ENCODE peak calls at places on chromosomes 6 and 20, in ten cellular contexts. One of them, this sample, is unnamed.

GRCh38 chr6:90103056-90103793 is 193.4 kb downstream of the BACH2 start:
- DNase-seq in right atrium auricular region: no peak
- DNase-seq in mesendoderm: no peak
- DNase-seq in MM.1S: peak
- DNase-seq in lower lobe of right lung: no peak
- DNase-seq in endodermal cell: no peak
- DNase-seq in sigmoid colon: no peak
- DNase-seq in CD8-positive, alpha-beta T cell: peak
- DNase-seq in fibroblast of lung: peak
- DNase-seq in HepG2: peak
- DNase-seq in this sample: no peak

GRCh38 chr6:45253457-45253856 is 74.7 kb upstream of the RUNX2 start:
- DNase-seq in fibroblast of lung: no peak
- DNase-seq in endodermal cell: no peak
- DNase-seq in HepG2: no peak
- DNase-seq in right atrium auricular region: no peak
- DNase-seq in mesendoderm: no peak
- DNase-seq in CD8-positive, alpha-beta T cell: no peak
- DNase-seq in sigmoid colon: no peak
- DNase-seq in MM.1S: no peak
- DNase-seq in lower lobe of right lung: no peak
- DNase-seq in this sample: no peak

GRCh38 chr20:20365593-20365992 is 2.3 kb upstream of the INSM1 start:
- DNase-seq in fibroblast of lung: no peak
- DNase-seq in endodermal cell: no peak
- DNase-seq in HepG2: no peak
- DNase-seq in right atrium auricular region: no peak
- DNase-seq in sigmoid colon: no peak
- DNase-seq in mesendoderm: no peak
- DNase-seq in MM.1S: no peak
- DNase-seq in lower lobe of right lung: no peak
- DNase-seq in CD8-positive, alpha-beta T cell: no peak
- DNase-seq in this sample: no peak

GRCh38 chr6:5937516-5937915 is 69.2 kb downstream of the NRN1 start:
- DNase-seq in right atrium auricular region: no peak
- DNase-seq in sigmoid colon: no peak
- DNase-seq in mesendoderm: no peak
- DNase-seq in lower lobe of right lung: no peak
- DNase-seq in endodermal cell: no peak
- DNase-seq in CD8-positive, alpha-beta T cell: no peak
- DNase-seq in fibroblast of lung: no peak
- DNase-seq in HepG2: no peak
- DNase-seq in MM.1S: no peak
- DNase-seq in this sample: no peak

GRCh38 chr6:28945360-28945759 is 21.6 kb upstream of the TRIM27 start:
- DNase-seq in fibroblast of lung: no peak
- DNase-seq in CD8-positive, alpha-beta T cell: no peak
- DNase-seq in endodermal cell: no peak
- DNase-seq in right atrium auricular region: no peak
- DNase-seq in sigmoid colon: no peak
- DNase-seq in lower lobe of right lung: no peak
- DNase-seq in mesendoderm: no peak
- DNase-seq in HepG2: no peak
- DNase-seq in MM.1S: no peak
- DNase-seq in this sample: no peak

GRCh38 chr6:40722553-40723258 is 135.5 kb upstream of the LRFN2 start:
- DNase-seq in HepG2: peak
- DNase-seq in CD8-positive, alpha-beta T cell: no peak
- DNase-seq in mesendoderm: no peak
- DNase-seq in endodermal cell: no peak
- DNase-seq in sigmoid colon: no peak
- DNase-seq in fibroblast of lung: no peak
- DNase-seq in lower lobe of right lung: no peak
- DNase-seq in right atrium auricular region: no peak
- DNase-seq in MM.1S: no peak
- DNase-seq in this sample: no peak

GRCh38 chr20:18989736-18990474 is 176.3 kb downstream of the SCP2D1 start:
- DNase-seq in right atrium auricular region: no peak
- DNase-seq in MM.1S: no peak
- DNase-seq in CD8-positive, alpha-beta T cell: no peak
- DNase-seq in mesendoderm: no peak
- DNase-seq in sigmoid colon: peak
- DNase-seq in lower lobe of right lung: no peak
- DNase-seq in fibroblast of lung: no peak
- DNase-seq in endodermal cell: no peak
- DNase-seq in HepG2: no peak
- DNase-seq in this sample: no peak

GRCh38 chr20:15616626-15617025 is 956.6 kb downstream of the KIF16B start:
- DNase-seq in CD8-positive, alpha-beta T cell: no peak
- DNase-seq in lower lobe of right lung: no peak
- DNase-seq in sigmoid colon: no peak
- DNase-seq in fibroblast of lung: no peak
- DNase-seq in HepG2: no peak
- DNase-seq in right atrium auricular region: no peak
- DNase-seq in endodermal cell: no peak
- DNase-seq in MM.1S: no peak
- DNase-seq in mesendoderm: no peak
- DNase-seq in this sample: no peak

GRCh38 chr6:84016029-84016428 is 17.5 kb upstream of the MRAP2 start:
- DNase-seq in CD8-positive, alpha-beta T cell: no peak
- DNase-seq in lower lobe of right lung: no peak
- DNase-seq in sigmoid colon: no peak
- DNase-seq in endodermal cell: no peak
- DNase-seq in mesendoderm: no peak
- DNase-seq in right atrium auricular region: no peak
- DNase-seq in fibroblast of lung: no peak
- DNase-seq in HepG2: no peak
- DNase-seq in MM.1S: no peak
- DNase-seq in this sample: no peak

GRCh38 chr6:136751478-136751956 is 40.8 kb downstream of the MAP3K5 start:
- DNase-seq in HepG2: no peak
- DNase-seq in lower lobe of right lung: no peak
- DNase-seq in fibroblast of lung: peak
- DNase-seq in right atrium auricular region: no peak
- DNase-seq in sigmoid colon: no peak
- DNase-seq in mesendoderm: no peak
- DNase-seq in CD8-positive, alpha-beta T cell: peak
- DNase-seq in endodermal cell: peak
- DNase-seq in MM.1S: peak
- DNase-seq in this sample: no peak

GRCh38 chr6:33724281-33725023 is 13.0 kb upstream of the UQCC2 start:
- DNase-seq in right atrium auricular region: no peak
- DNase-seq in HepG2: no peak
- DNase-seq in lower lobe of right lung: peak
- DNase-seq in CD8-positive, alpha-beta T cell: no peak
- DNase-seq in fibroblast of lung: no peak
- DNase-seq in MM.1S: no peak
- DNase-seq in endodermal cell: no peak
- DNase-seq in sigmoid colon: no peak
- DNase-seq in mesendoderm: no peak
- DNase-seq in this sample: no peak

DNA sequence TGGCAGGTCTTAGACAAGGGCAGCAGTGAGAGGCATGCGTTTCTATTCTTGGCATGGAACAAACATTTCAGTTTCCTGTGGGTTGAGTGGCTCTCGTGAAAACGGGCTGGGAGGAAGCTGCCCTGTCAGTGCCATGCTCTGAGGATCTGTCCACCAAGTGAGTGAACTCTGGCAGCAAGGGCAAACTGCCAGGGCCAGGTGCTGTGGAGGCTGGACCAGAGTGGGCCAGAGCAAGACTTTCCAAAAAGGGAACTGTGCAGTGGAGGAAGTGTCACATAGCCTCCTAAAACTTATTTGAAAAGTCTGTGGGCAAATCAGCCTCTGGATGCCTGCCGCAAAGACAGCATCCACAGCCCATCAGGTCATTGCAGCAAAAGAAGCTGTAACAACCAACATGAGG is 44.2 kb upstream of the TAB2 start:
- DNase-seq in CD8-positive, alpha-beta T cell: no peak
- DNase-seq in lower lobe of right lung: peak
- DNase-seq in MM.1S: peak
- DNase-seq in right atrium auricular region: no peak
- DNase-seq in HepG2: no peak
- DNase-seq in mesendoderm: no peak
- DNase-seq in fibroblast of lung: no peak
- DNase-seq in sigmoid colon: peak
- DNase-seq in endodermal cell: no peak
- DNase-seq in this sample: no peak
- H3K27ac ChIP-seq in CD8-positive, alpha-beta T cell: no peak
- H3K27ac ChIP-seq in lower lobe of right lung: no peak
- H3K27ac ChIP-seq in MM.1S: no peak
- H3K27ac ChIP-seq in right atrium auricular region: no peak
- H3K27ac ChIP-seq in HepG2: no peak
- H3K27ac ChIP-seq in mesendoderm: no peak
- H3K27ac ChIP-seq in fibroblast of lung: no peak
- H3K27ac ChIP-seq in sigmoid colon: no peak
- H3K27ac ChIP-seq in endodermal cell: no peak
- H3K27ac ChIP-seq in this sample: no peak

GRCh38 chr6:157748839-157749571 is 74.0 kb upstream of the SNX9 start:
- DNase-seq in mesendoderm: no peak
- DNase-seq in right atrium auricular region: no peak
- DNase-seq in MM.1S: no peak
- DNase-seq in CD8-positive, alpha-beta T cell: no peak
- DNase-seq in lower lobe of right lung: no peak
- DNase-seq in fibroblast of lung: no peak
- DNase-seq in sigmoid colon: no peak
- DNase-seq in HepG2: no peak
- DNase-seq in endodermal cell: peak
- DNase-seq in this sample: no peak
- H3K27ac ChIP-seq in mesendoderm: no peak
- H3K27ac ChIP-seq in right atrium auricular region: no peak
- H3K27ac ChIP-seq in MM.1S: no peak
- H3K27ac ChIP-seq in CD8-positive, alpha-beta T cell: no peak
- H3K27ac ChIP-seq in lower lobe of right lung: no peak
- H3K27ac ChIP-seq in fibroblast of lung: no peak
- H3K27ac ChIP-seq in sigmoid colon: no peak
- H3K27ac ChIP-seq in HepG2: no peak
- H3K27ac ChIP-seq in endodermal cell: no peak
- H3K27ac ChIP-seq in this sample: no peak

GRCh38 chr6:149898966-149899365 is 1.1 kb upstream of the RAET1E start:
- DNase-seq in fibroblast of lung: no peak
- DNase-seq in endodermal cell: peak
- DNase-seq in CD8-positive, alpha-beta T cell: no peak
- DNase-seq in right atrium auricular region: peak
- DNase-seq in mesendoderm: no peak
- DNase-seq in lower lobe of right lung: no peak
- DNase-seq in sigmoid colon: no peak
- DNase-seq in HepG2: no peak
- DNase-seq in MM.1S: no peak
- DNase-seq in this sample: no peak

GRCh38 chr6:149900620-149901443 is 2.9 kb upstream of the RAET1E start:
- DNase-seq in mesendoderm: no peak
- DNase-seq in CD8-positive, alpha-beta T cell: no peak
- DNase-seq in lower lobe of right lung: no peak
- DNase-seq in HepG2: no peak
- DNase-seq in sigmoid colon: no peak
- DNase-seq in right atrium auricular region: peak
- DNase-seq in MM.1S: no peak
- DNase-seq in endodermal cell: peak
- DNase-seq in fibroblast of lung: no peak
- DNase-seq in this sample: no peak

GRCh38 chr6:149897855-149898744 is at the start of gene RAET1E:
- DNase-seq in fibroblast of lung: no peak
- DNase-seq in endodermal cell: peak
- DNase-seq in sigmoid colon: no peak
- DNase-seq in HepG2: no peak
- DNase-seq in CD8-positive, alpha-beta T cell: no peak
- DNase-seq in mesendoderm: peak
- DNase-seq in MM.1S: no peak
- DNase-seq in lower lobe of right lung: no peak
- DNase-seq in right atrium auricular region: peak
- DNase-seq in this sample: no peak

GRCh38 chr6:149899926-149900619 is 2.2 kb upstream of the RAET1E start:
- DNase-seq in fibroblast of lung: no peak
- DNase-seq in endodermal cell: peak
- DNase-seq in right atrium auricular region: peak
- DNase-seq in mesendoderm: no peak
- DNase-seq in lower lobe of right lung: no peak
- DNase-seq in CD8-positive, alpha-beta T cell: no peak
- DNase-seq in HepG2: no peak
- DNase-seq in MM.1S: no peak
- DNase-seq in sigmoid colon: no peak
- DNase-seq in this sample: no peak

DNA sequence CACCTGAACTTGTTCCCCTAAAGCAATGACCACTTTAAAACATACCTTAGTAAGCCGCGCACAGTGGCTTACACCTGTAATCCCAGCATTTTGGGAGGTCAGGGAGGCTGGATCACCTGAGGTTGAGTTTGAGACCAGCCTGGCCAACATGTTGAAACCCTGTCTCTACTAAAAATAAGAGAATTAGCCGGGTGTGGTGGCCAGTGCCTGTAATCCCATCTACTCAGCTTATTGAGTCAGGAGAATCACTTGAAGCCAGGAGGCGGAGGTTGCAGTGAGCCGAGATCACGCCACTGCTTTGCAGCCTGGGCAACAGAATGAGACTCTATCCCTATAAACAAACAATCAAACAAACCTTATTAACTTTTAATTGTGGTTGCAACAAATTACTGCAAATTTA is 1.6 kb upstream of the RAET1E start:
- DNase-seq in MM.1S: no peak
- DNase-seq in CD8-positive, alpha-beta T cell: no peak
- DNase-seq in right atrium auricular region: peak
- DNase-seq in fibroblast of lung: no peak
- DNase-seq in endodermal cell: peak
- DNase-seq in HepG2: no peak
- DNase-seq in mesendoderm: no peak
- DNase-seq in sigmoid colon: no peak
- DNase-seq in lower lobe of right lung: no peak
- DNase-seq in this sample: no peak
- H3K27ac ChIP-seq in MM.1S: no peak
- H3K27ac ChIP-seq in CD8-positive, alpha-beta T cell: no peak
- H3K27ac ChIP-seq in right atrium auricular region: no peak
- H3K27ac ChIP-seq in fibroblast of lung: no peak
- H3K27ac ChIP-seq in endodermal cell: no peak
- H3K27ac ChIP-seq in HepG2: no peak
- H3K27ac ChIP-seq in mesendoderm: no peak
- H3K27ac ChIP-seq in sigmoid colon: no peak
- H3K27ac ChIP-seq in lower lobe of right lung: no peak
- H3K27ac ChIP-seq in this sample: peak

DNA sequence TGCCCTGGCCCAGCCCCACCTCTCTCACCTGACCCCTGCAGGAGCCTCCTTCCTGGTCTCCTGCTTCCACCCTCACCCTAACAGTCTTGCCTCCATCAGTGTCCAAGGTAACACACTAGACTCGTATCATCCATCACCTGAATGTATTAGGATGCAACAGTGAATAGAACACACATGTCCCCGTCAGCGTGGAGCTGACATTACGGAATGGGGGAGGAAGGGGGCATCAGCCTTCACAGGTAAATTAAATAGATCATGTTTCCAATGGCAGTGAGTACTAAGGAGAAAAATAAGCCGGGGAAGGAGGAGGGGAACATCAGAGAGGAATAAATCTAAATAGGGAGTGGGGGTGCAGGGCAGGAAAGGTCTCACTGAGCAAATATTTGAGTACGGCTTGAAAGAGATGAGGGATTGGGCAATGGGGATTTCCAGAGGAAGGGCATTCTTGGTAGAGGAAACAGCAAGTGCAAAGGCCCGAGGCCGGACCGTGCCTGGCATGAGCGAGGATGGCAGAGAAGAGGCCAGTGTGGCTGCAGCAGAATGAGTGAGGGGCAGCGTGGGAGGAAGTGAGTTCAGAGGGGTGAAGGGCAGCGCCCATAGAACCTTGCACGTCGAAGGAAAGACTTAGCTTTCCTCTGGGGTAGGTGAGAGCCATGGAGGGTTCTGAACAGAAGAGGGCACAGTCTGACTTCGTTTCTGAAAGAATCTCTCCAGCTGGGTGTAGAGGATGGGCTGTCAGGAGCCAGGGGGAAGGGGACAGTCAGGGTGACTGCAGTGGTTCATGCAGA is 110.1 kb upstream of the PTPN1 start:
- DNase-seq in CD8-positive, alpha-beta T cell: no peak
- DNase-seq in endodermal cell: peak
- DNase-seq in MM.1S: no peak
- DNase-seq in HepG2: peak
- DNase-seq in fibroblast of lung: no peak
- DNase-seq in lower lobe of right lung: peak
- DNase-seq in right atrium auricular region: no peak
- DNase-seq in sigmoid colon: no peak
- DNase-seq in mesendoderm: peak
- DNase-seq in this sample: no peak
- H3K27ac ChIP-seq in CD8-positive, alpha-beta T cell: no peak
- H3K27ac ChIP-seq in endodermal cell: no peak
- H3K27ac ChIP-seq in MM.1S: no peak
- H3K27ac ChIP-seq in HepG2: peak
- H3K27ac ChIP-seq in fibroblast of lung: no peak
- H3K27ac ChIP-seq in lower lobe of right lung: peak
- H3K27ac ChIP-seq in right atrium auricular region: peak
- H3K27ac ChIP-seq in sigmoid colon: peak
- H3K27ac ChIP-seq in mesendoderm: no peak
- H3K27ac ChIP-seq in this sample: no peak